ENCODE peak calls at places on chromosomes 16 and 17, in seven cellular contexts. K is activated naive CD8-positive, alpha-beta T cell treated with anti-CD3 and anti-CD28 coated beads, Interleukin-2, amount 50 U/mL, for 24 hours; N is activated naive CD4-positive, alpha-beta T cell; X is GM13977; A is NT2/D1; M is upper lobe of right lung; R is neural progenitor cell. J is an unnamed sample.

GRCh38 chr17:14942511-14943185 is 322.5 kb downstream of the PMP22 start:
- DNase-seq in N (no peak), M (no peak), X (no peak), K (no peak), A (no peak), R (no peak), J (no peak)

GRCh38 chr16:8761078-8761477 is 36.4 kb downstream of the TMEM186 start:
- DNase-seq in R (no peak), A (no peak), K (no peak), M (no peak), N (no peak), X (no peak), J (no peak)

GRCh38 chr17:80474231-80474932 is 2.0 kb downstream of the NPTX1 start:
- DNase-seq in A (no peak), K (no peak), N (no peak), R (peak), M (no peak), X (peak), J (no peak)

GRCh38 chr17:7740481-7741001 is 23.0 kb downstream of the DNAH2 start:
- DNase-seq in A (no peak), N (no peak), K (no peak), X (no peak), R (no peak), M (peak), J (no peak)

GRCh38 chr16:87395181-87395842 is 3.2 kb downstream of the MAP1LC3B start:
- DNase-seq in M (no peak), X (no peak), A (no peak), N (no peak), R (no peak), K (no peak), J (no peak)

GRCh38 chr16:77679901-77680300 is 42.4 kb upstream of the NUDT7 start:
- DNase-seq in K (no peak), R (no peak), A (no peak), X (peak), M (no peak), N (no peak), J (no peak)

GRCh38 chr17:80457236-80457856 is 19.1 kb downstream of the NPTX1 start:
- DNase-seq in X (no peak), A (no peak), N (no peak), M (no peak), R (no peak), K (no peak), J (no peak)

GRCh38 chr17:77356109-77356689 is 215.4 kb downstream of the SEC14L1 start:
- DNase-seq in R (no peak), N (no peak), M (no peak), K (peak), X (peak), A (no peak), J (no peak)

GRCh38 chr17:917391-917811 is 62.2 kb downstream of the NXN start:
- DNase-seq in R (no peak), N (no peak), X (no peak), M (no peak), K (no peak), A (no peak), J (no peak)

GRCh38 chr16:19382084-19382801 is 35.4 kb upstream of the TMC5 start:
- DNase-seq in R (no peak), A (no peak), M (no peak), K (no peak), X (no peak), N (no peak), J (no peak)

GRCh38 chr16:55487048-55487803 is 8.2 kb downstream of the MMP2 start:
- DNase-seq in X (no peak), M (no peak), K (no peak), A (no peak), N (no peak), R (no peak), J (no peak)

GRCh38 chr17:49817993-49818392 is 29.5 kb downstream of the KAT7 start:
- DNase-seq in N (peak), X (no peak), A (no peak), M (no peak), K (peak), R (no peak), J (no peak)

GRCh38 chr17:73874008-73874407 is 229.8 kb upstream of the SDK2 start:
- DNase-seq in N (no peak), A (no peak), R (no peak), X (peak), K (no peak), M (no peak), J (no peak)

GRCh38 chr16:17460890-17461289 is 9.9 kb downstream of the XYLT1 start:
- DNase-seq in K (no peak), R (no peak), X (no peak), M (no peak), A (no peak), N (no peak), J (no peak)

GRCh38 chr16:57444711-57445110 is 2.5 kb downstream of the CIAPIN1 start:
- DNase-seq in M (no peak), N (no peak), X (no peak), R (no peak), A (no peak), K (no peak), J (no peak)

GRCh38 chr16:84088695-84089395 is 27.9 kb downstream of the MBTPS1 start:
- DNase-seq in N (peak), M (no peak), R (no peak), A (no peak), X (peak), K (peak), J (no peak)

GRCh38 chr16:9383281-9383680 is 291.8 kb downstream of the HAPSTR1 start:
- DNase-seq in A (no peak), R (no peak), N (no peak), X (no peak), K (no peak), M (no peak), J (no peak)

GRCh38 chr17:78112508-78113471 is 15.8 kb downstream of the TMC6 start:
- DNase-seq in R (peak), A (no peak), M (peak), X (peak), K (peak), N (peak), J (peak)

GRCh38 chr17:35313875-35314409 is 59.5 kb downstream of the SLFN11 start:
- DNase-seq in M (peak), K (peak), N (no peak), R (no peak), X (peak), A (no peak), J (peak)

GRCh38 chr17:61815863-61816523 is 47.3 kb downstream of the BRIP1 start:
- DNase-seq in R (no peak), M (no peak), X (no peak), N (no peak), A (no peak), K (no peak), J (no peak)

GRCh38 chr16:67068212-67068753 is 39.3 kb downstream of the CBFB start:
- DNase-seq in N (no peak), X (no peak), R (no peak), A (no peak), M (no peak), K (no peak), J (no peak)

GRCh38 chr16:84933774-84934571 is 77.4 kb downstream of the ZDHHC7 start:
- DNase-seq in A (no peak), M (peak), R (no peak), N (no peak), X (no peak), K (no peak), J (no peak)

GRCh38 chr17:28878981-28879380 is 18.6 kb downstream of the FLOT2 start:
- DNase-seq in X (peak), R (peak), K (peak), A (no peak), N (no peak), M (no peak), J (no peak)

GRCh38 chr16:82633964-82634600 is 7.3 kb downstream of the CDH13 start:
- DNase-seq in M (no peak), X (no peak), N (no peak), R (no peak), K (no peak), A (no peak), J (no peak)

GRCh38 chr17:80791758-80792284 is 199.8 kb upstream of the CHMP6 start:
- DNase-seq in A (no peak), M (no peak), N (no peak), K (peak), R (no peak), X (no peak), J (no peak)

GRCh38 chr17:40124279-40125141 is 2.7 kb downstream of the MSL1 start:
- DNase-seq in M (no peak), X (no peak), A (no peak), N (no peak), K (no peak), R (no peak), J (no peak)

GRCh38 chr16:19375561-19376158 is 42.0 kb upstream of the TMC5 start:
- DNase-seq in K (peak), N (no peak), A (peak), M (no peak), X (peak), R (peak), J (no peak)

GRCh38 chr17:50453901-50454300 is 14.8 kb downstream of the CHAD start:
- DNase-seq in X (no peak), A (no peak), R (no peak), K (no peak), M (no peak), N (no peak), J (no peak)

J was measured in central memory CD8-positive, alpha-beta T cell.